ENCODE peak calls at places on chromosomes 11 and 22, in four cellular contexts. L is RWPE1; T is NCI-H1105; Y is stimulated activated CD4-positive, alpha-beta T cell treated with anti-CD3 and anti-CD28 coated beads, Interleukin-15, amount 100 ng/mL, for 48 hours. C is an unnamed sample.

GRCh38 chr11:69558519-69558941 is 77.1 kb downstream of the LINC01488 start:
- DNase-seq in L (no peak), T (no peak), Y (peak; percentile 4), C (no peak)

GRCh38 chr22:36702832-36703210 is 731 bp downstream of the CACNG2 start:
- DNase-seq in T (peak; percentile 10), Y (no peak), L (no peak), C (no peak)

GRCh38 chr11:46916669-46917108 is 1.7 kb downstream of the LRP4 start:
- DNase-seq in T (peak; percentile 39), L (peak; percentile 96), Y (no peak), C (no peak)

GRCh38 chr22:46074771-46075551 is 75.4 kb upstream of the PPARA start:
- DNase-seq in Y (no peak), L (no peak), T (peak; percentile 41), C (no peak)

GRCh38 chr11:46696212-46696558 is 4.2 kb downstream of the ARHGAP1 start:
- DNase-seq in T (peak; percentile 4), L (no peak), Y (no peak), C (no peak)

GRCh38 chr22:20584872-20585639 is 77.6 kb downstream of the MED15 start:
- DNase-seq in T (no peak), Y (no peak), L (no peak), C (no peak)

GRCh38 chr11:117627259-117627658 is 169.8 kb downstream of the DSCAML1 start:
- DNase-seq in L (no peak), T (no peak), Y (no peak), C (no peak)

GRCh38 chr11:77959434-77959833 is 35.0 kb downstream of the INTS4 start:
- DNase-seq in Y (no peak), T (no peak), L (no peak), C (no peak)

GRCh38 chr11:73493838-73494598 is 103.9 kb downstream of the FAM168A start:
- DNase-seq in T (no peak), Y (no peak), L (peak; percentile 49), C (no peak)

GRCh38 chr11:130163346-130164220 is 4.0 kb downstream of the ST14 start:
- DNase-seq in T (no peak), L (no peak), Y (no peak), C (no peak)

GRCh38 chr22:33013531-33014162 is 44.5 kb downstream of the SYN3 start:
- DNase-seq in Y (no peak), L (no peak), T (no peak), C (no peak)

GRCh38 chr11:70424765-70425164 is 26.4 kb downstream of the CTTN start:
- DNase-seq in Y (no peak), L (no peak), T (no peak), C (no peak)

GRCh38 chr22:31378123-31378522 is 21.3 kb upstream of the DRG1 start:
- DNase-seq in Y (no peak), T (no peak), L (no peak), C (no peak)

GRCh38 chr11:69055598-69056516 is 7.1 kb downstream of the TPCN2 start:
- DNase-seq in L (no peak), Y (no peak), T (no peak), C (no peak)

GRCh38 chr11:126366064-126366822 is 10.8 kb downstream of the ST3GAL4 start:
- DNase-seq in T (no peak), Y (no peak), L (no peak), C (no peak)

GRCh38 chr11:67301313-67301921 is 1.9 kb upstream of the SSH3 start:
- DNase-seq in Y (no peak), T (no peak), L (no peak), C (no peak)

GRCh38 chr11:91860661-91861060 is 364.0 kb upstream of the FAT3 start:
- DNase-seq in T (no peak), L (no peak), Y (no peak), C (no peak)

GRCh38 chr11:75275581-75275980 is 35.0 kb downstream of the TPBGL start:
- DNase-seq in Y (peak; percentile 38), L (no peak), T (no peak), C (no peak)

GRCh38 chr11:128809128-128809527 is 58.0 kb downstream of the KCNJ1 start:
- DNase-seq in T (no peak), Y (no peak), L (peak; percentile 63), C (no peak)

GRCh38 chr11:46889689-46890475 is 28.5 kb downstream of the LRP4 start:
- DNase-seq in Y (peak; percentile 60), T (peak; percentile 74), L (peak; percentile 72), C (peak; percentile 45)

GRCh38 chr22:41702763-41703162 is 3.5 kb downstream of the MEI1 start:
- DNase-seq in L (no peak), T (no peak), Y (no peak), C (no peak)

GRCh38 chr22:47237890-47238480 is 475.5 kb downstream of the TBC1D22A start:
- DNase-seq in T (no peak), L (no peak), Y (no peak), C (no peak)

GRCh38 chr11:1234054-1234720 is 11.3 kb downstream of the MUC5B start:
- DNase-seq in T (no peak), L (no peak), Y (no peak), C (no peak)

GRCh38 chr11:105799728-105800462 is 190.0 kb downstream of the GRIA4 start:
- DNase-seq in Y (no peak), L (no peak), T (peak; percentile 39), C (no peak)

GRCh38 chr11:133474461-133474860 is 57.8 kb downstream of the OPCML start:
- DNase-seq in T (no peak), Y (no peak), L (no peak), C (no peak)

GRCh38 chr22:45896153-45896951 is 80.6 kb downstream of the WNT7B start:
- DNase-seq in T (no peak), Y (no peak), L (peak; percentile 50), C (no peak)

GRCh38 chr11:34358258-34358665 is 452 bp upstream of the ABTB2 start:
- DNase-seq in T (peak; percentile 56), L (peak; percentile 86), Y (peak; percentile 18), C (peak; percentile 13)

GRCh38 chr11:79400717-79401330 is 40.0 kb downstream of the TENM4 start:
- DNase-seq in L (peak; percentile 48), Y (no peak), T (no peak), C (no peak)

GRCh38 chr22:21942407-21942895 is 10.2 kb downstream of the PPM1F start:
- DNase-seq in L (peak; percentile 63), Y (no peak), T (no peak), C (no peak)

GRCh38 chr22:42442746-42443145 is 10.5 kb upstream of the NFAM1 start:
- DNase-seq in Y (no peak), T (no peak), L (no peak), C (no peak)

GRCh38 chr11:132904091-132904490 is 628.2 kb downstream of the OPCML start:
- DNase-seq in Y (no peak), L (no peak), T (no peak), C (no peak)

GRCh38 chr22:45131749-45132148 is 32.0 kb upstream of the NUP50 start:
- DNase-seq in Y (no peak), T (no peak), L (no peak), C (no peak)

GRCh38 chr22:35521358-35522264 is 19.0 kb upstream of the RASD2 start:
- DNase-seq in L (peak; percentile 9), Y (no peak), T (no peak), C (no peak)

GRCh38 chr11:30174265-30175022 is 56.4 kb upstream of the FSHB start:
- DNase-seq in L (no peak), T (no peak), Y (no peak), C (no peak)

GRCh38 chr11:87358461-87358860 is 320.7 kb downstream of the TMEM135 start:
- DNase-seq in Y (no peak), T (no peak), L (no peak), C (no peak)

GRCh38 chr22:44996648-44997047 is 13.2 kb downstream of the PHF21B start:
- DNase-seq in T (no peak), L (no peak), Y (no peak), C (no peak)

GRCh38 chr22:25849514-25849913 is 107.5 kb downstream of the MYO18B start:
- DNase-seq in T (no peak), L (no peak), Y (no peak), C (no peak)

GRCh38 chr11:45857834-45858492 is 10.7 kb downstream of the CRY2 start:
- DNase-seq in L (no peak), T (no peak), Y (no peak), C (no peak)

GRCh38 chr22:29073618-29074275 is 912 bp downstream of the KREMEN1 start:
- DNase-seq in T (no peak), L (peak; percentile 9), Y (no peak), C (no peak)

C was measured in thoracic aorta.